ENCODE peak calls at places on chromosomes 7 and 10, in seven cellular contexts. D is Calu3, P is heart right ventricle, B is brain microvascular endothelial cell, I is AG04450, A is foreskin fibroblast, X is GM12865. O is an unnamed sample.

GRCh38 chr7:29239638-29240037 is 45.1 kb downstream of the CHN2 start:
- DNase-seq in D (peak), P (no peak), B (no peak), I (no peak), A (no peak), X (peak), O (no peak)

GRCh38 chr7:142866361-142867096 is 11.7 kb downstream of the EPHB6 start:
- DNase-seq in D (peak), P (peak), B (no peak), I (no peak), A (peak), X (no peak), O (peak)

GRCh38 chr7:157013602-157014549 is 3.4 kb upstream of the MNX1 start:
- DNase-seq in D (no peak), P (no peak), B (no peak), I (no peak), A (no peak), X (no peak), O (no peak)

GRCh38 chr7:148611692-148612091 is 21.1 kb downstream of the C7orf33 start:
- DNase-seq in D (peak), P (no peak), B (no peak), I (no peak), A (no peak), X (no peak), O (no peak)

GRCh38 chr10:33501161-33501560 is 166.7 kb upstream of the NRP1 start:
- DNase-seq in D (no peak), P (no peak), B (no peak), I (no peak), A (no peak), X (no peak), O (no peak)

GRCh38 chr7:149322737-149323136 is 60.7 kb downstream of the ZNF783 start:
- DNase-seq in D (no peak), P (no peak), B (no peak), I (no peak), A (no peak), X (no peak), O (no peak)

GRCh38 chr10:11824825-11825224 is 1.7 kb downstream of the PROSER2 start:
- DNase-seq in D (no peak), P (no peak), B (no peak), I (no peak), A (no peak), X (no peak), O (no peak)

GRCh38 chr7:129522088-129522970 is 20.0 kb downstream of the SMKR1 start:
- DNase-seq in D (no peak), P (no peak), B (peak), I (no peak), A (peak), X (no peak), O (no peak)

GRCh38 chr10:69382382-69383117 is 34.2 kb downstream of the TACR2 start:
- DNase-seq in D (no peak), P (no peak), B (peak), I (peak), A (peak), X (no peak), O (no peak)

GRCh38 chr7:29598607-29599006 is 35.0 kb downstream of the PRR15 start:
- DNase-seq in D (peak), P (no peak), B (no peak), I (no peak), A (no peak), X (no peak), O (no peak)

GRCh38 chr7:65475734-65476319 is 102.2 kb downstream of the ZNF92 start:
- DNase-seq in D (peak), P (no peak), B (no peak), I (no peak), A (no peak), X (peak), O (no peak)

DNA sequence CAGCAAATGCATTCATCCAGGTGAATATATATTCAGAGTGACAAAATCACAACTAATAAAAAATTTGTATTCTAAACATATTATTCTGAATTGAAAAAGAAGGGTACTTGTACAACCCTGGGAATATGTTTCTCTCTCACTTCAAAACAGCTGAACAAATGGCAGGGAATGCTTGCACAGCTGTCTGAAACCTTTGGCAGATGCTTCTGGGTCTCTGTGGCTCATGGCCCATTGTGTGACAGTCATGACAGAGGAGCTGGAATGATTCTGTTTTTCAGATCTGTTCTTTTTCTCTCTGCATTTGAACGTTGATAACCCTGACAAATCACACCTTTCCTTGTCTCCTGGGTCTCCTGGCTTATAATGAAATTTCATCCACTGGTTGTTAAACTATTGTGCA is 275.7 kb upstream of the FZD1 start:
- DNase-seq in D (no peak), P (no peak), B (no peak), I (no peak), A (no peak), X (no peak), O (no peak)
- TF ChIP-seq CTCF in D (no peak), P (no peak), B (no peak), I (no peak), A (no peak), X (no peak), O (no peak)

GRCh38 chr7:55191161-55191925 is 172.5 kb downstream of the EGFR start:
- DNase-seq in D (no peak), P (no peak), B (no peak), I (no peak), A (no peak), X (no peak), O (no peak)

GRCh38 chr7:55193245-55193644 is 171.9 kb upstream of the LANCL2 start:
- DNase-seq in D (no peak), P (no peak), B (no peak), I (no peak), A (no peak), X (no peak), O (no peak)

GRCh38 chr7:55192718-55193117 is 172.4 kb upstream of the LANCL2 start:
- DNase-seq in D (no peak), P (no peak), B (peak), I (peak), A (peak), X (no peak), O (no peak)

GRCh38 chr7:55190511-55191160 is 171.8 kb downstream of the EGFR start:
- DNase-seq in D (no peak), P (no peak), B (no peak), I (no peak), A (no peak), X (no peak), O (no peak)

DNA sequence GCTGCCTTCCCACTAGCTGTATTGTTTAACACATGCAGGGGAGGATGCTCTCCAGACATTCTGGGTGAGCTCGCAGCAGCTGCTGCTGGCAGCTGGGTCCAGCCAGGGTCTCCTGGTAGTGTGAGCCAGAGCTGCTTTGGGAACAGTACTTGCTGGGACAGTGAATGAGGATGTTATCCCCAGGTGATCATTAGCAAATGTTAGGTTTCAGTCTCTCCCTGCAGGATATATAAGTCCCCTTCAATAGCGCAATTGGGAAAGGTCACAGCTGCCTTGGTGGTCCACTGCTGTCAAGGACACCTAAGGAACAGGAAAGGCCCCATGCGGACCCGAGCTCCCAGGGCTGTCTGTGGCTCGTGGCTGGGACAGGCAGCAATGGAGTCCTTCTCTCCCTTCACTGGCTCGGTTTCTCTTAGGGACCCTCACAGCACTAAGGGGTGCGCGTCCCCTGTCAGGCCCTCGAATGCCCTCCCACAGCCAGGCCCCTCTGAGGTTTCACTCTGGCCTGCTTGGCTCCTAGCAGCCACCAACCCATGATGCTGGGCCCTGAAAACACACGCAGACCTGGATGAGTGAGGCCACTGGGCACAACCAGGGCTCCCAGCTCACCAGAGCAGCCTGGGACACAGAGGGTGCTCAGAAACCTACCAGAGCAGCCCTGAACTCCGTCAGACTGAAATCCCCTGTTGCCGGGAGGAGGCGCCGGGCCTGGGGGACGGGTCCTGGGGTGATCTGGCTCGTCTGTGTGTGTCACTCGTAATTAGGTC is 173.0 kb upstream of the LANCL2 start:
- DNase-seq in D (no peak), P (no peak), B (no peak), I (no peak), A (no peak), X (no peak), O (no peak)
- TF ChIP-seq CTCF in D (no peak), P (no peak), B (peak), I (peak), A (no peak), X (no peak), O (no peak)

DNA sequence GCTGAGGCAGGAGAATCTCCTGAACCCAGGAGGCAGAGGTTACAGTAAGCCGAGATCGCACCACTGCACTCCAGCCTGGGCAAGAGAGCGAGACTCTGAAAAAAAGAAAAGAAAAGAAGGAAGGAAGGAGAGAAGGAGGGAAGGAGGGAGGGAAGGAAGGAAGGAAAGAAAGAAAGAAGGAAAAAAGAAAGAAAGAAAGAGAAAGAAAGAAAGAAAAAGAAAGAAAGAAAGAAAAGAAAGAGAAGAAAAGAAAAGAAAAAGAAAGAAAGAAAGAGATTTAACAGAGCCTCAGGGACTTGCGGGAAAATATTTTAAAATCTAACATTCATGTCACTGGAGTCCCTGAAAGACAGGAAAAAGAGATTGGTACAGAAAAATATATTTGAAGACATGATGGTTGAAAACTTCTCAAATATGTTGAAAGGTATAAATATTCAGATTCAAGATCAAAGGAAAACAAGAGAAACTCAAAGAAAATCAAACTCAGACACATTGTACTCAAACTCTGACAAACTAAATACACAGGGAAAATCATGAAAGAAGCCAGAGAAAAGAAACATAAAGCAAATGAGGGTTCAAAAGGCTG is 25.3 kb upstream of the DNAAF5 start:
- DNase-seq in D (no peak), P (no peak), B (no peak), I (no peak), A (no peak), X (no peak), O (no peak)
- TF ChIP-seq CTCF in D (no peak), P (no peak), B (no peak), I (no peak), A (no peak), X (no peak), O (no peak)

GRCh38 chr7:147245274-147245673 is 1128.7 kb downstream of the CNTNAP2 start:
- DNase-seq in D (peak), P (no peak), B (peak), I (peak), A (peak), X (peak), O (peak)
- TF ChIP-seq CTCF in D (peak), P (peak), B (peak), I (peak), A (peak), X (peak), O (peak)